ENCODE peak calls at places on chromosome 17, in ten cellular contexts. One of them, this sample, is unnamed.

GRCh38 chr17:58344791-58345157 is 7.2 kb downstream of the SUPT4H1 start:
- DNase-seq in sciatic nerve: no peak
- DNase-seq in NT2/D1: no peak
- DNase-seq in heart right ventricle: no peak
- DNase-seq in HTR-8/SVneo: no peak
- DNase-seq in iris pigment epithelial cell: no peak
- DNase-seq in activated naive CD4-positive, alpha-beta T cell treated with anti-CD3 and anti-CD28 coated beads, Interleukin-2, amount 10 ng/mL, durations not matched to agents 7 days and 5 days: peak; percentile 81
- DNase-seq in epithelial cell of esophagus: no peak
- DNase-seq in A549: no peak
- DNase-seq in ELR: no peak
- DNase-seq in this sample: no peak

GRCh38 chr17:64355536-64356303 is 34.9 kb downstream of the PECAM1 start:
- DNase-seq in iris pigment epithelial cell: peak; percentile 68
- DNase-seq in A549: no peak
- DNase-seq in activated naive CD4-positive, alpha-beta T cell treated with anti-CD3 and anti-CD28 coated beads, Interleukin-2, amount 10 ng/mL, durations not matched to agents 7 days and 5 days: no peak
- DNase-seq in sciatic nerve: no peak
- DNase-seq in heart right ventricle: no peak
- DNase-seq in ELR: peak; percentile 81
- DNase-seq in HTR-8/SVneo: no peak
- DNase-seq in NT2/D1: no peak
- DNase-seq in epithelial cell of esophagus: no peak
- DNase-seq in this sample: peak; percentile 87

GRCh38 chr17:40309031-40309937 is at the start of gene RARA:
- DNase-seq in ELR: no peak
- DNase-seq in NT2/D1: no peak
- DNase-seq in sciatic nerve: peak; percentile 77
- DNase-seq in epithelial cell of esophagus: peak; percentile 69
- DNase-seq in iris pigment epithelial cell: peak; percentile 64
- DNase-seq in activated naive CD4-positive, alpha-beta T cell treated with anti-CD3 and anti-CD28 coated beads, Interleukin-2, amount 10 ng/mL, durations not matched to agents 7 days and 5 days: peak; percentile 35
- DNase-seq in HTR-8/SVneo: no peak
- DNase-seq in heart right ventricle: no peak
- DNase-seq in A549: peak; percentile 77
- DNase-seq in this sample: no peak

GRCh38 chr17:44628234-44629188 is 27.8 kb upstream of the MEIOC start:
- DNase-seq in activated naive CD4-positive, alpha-beta T cell treated with anti-CD3 and anti-CD28 coated beads, Interleukin-2, amount 10 ng/mL, durations not matched to agents 7 days and 5 days: no peak
- DNase-seq in HTR-8/SVneo: no peak
- DNase-seq in iris pigment epithelial cell: no peak
- DNase-seq in ELR: no peak
- DNase-seq in epithelial cell of esophagus: no peak
- DNase-seq in A549: no peak
- DNase-seq in heart right ventricle: peak; percentile 66
- DNase-seq in sciatic nerve: peak; percentile 89
- DNase-seq in NT2/D1: peak; percentile 38
- DNase-seq in this sample: peak; percentile 63

GRCh38 chr17:49523706-49524472 is 28.8 kb downstream of the NGFR start:
- DNase-seq in activated naive CD4-positive, alpha-beta T cell treated with anti-CD3 and anti-CD28 coated beads, Interleukin-2, amount 10 ng/mL, durations not matched to agents 7 days and 5 days: peak; percentile 54
- DNase-seq in NT2/D1: no peak
- DNase-seq in A549: no peak
- DNase-seq in sciatic nerve: peak; percentile 60
- DNase-seq in epithelial cell of esophagus: peak; percentile 96
- DNase-seq in heart right ventricle: no peak
- DNase-seq in ELR: peak; percentile 49
- DNase-seq in iris pigment epithelial cell: no peak
- DNase-seq in HTR-8/SVneo: no peak
- DNase-seq in this sample: no peak

GRCh38 chr17:55770220-55770870 is 19.5 kb downstream of the PCTP start:
- DNase-seq in NT2/D1: no peak
- DNase-seq in iris pigment epithelial cell: peak; percentile 67
- DNase-seq in HTR-8/SVneo: peak; percentile 79
- DNase-seq in epithelial cell of esophagus: peak; percentile 76
- DNase-seq in heart right ventricle: no peak
- DNase-seq in sciatic nerve: no peak
- DNase-seq in A549: peak; percentile 84
- DNase-seq in activated naive CD4-positive, alpha-beta T cell treated with anti-CD3 and anti-CD28 coated beads, Interleukin-2, amount 10 ng/mL, durations not matched to agents 7 days and 5 days: no peak
- DNase-seq in ELR: peak; percentile 88
- DNase-seq in this sample: peak; percentile 78

GRCh38 chr17:70327279-70327678 is 157.9 kb downstream of the KCNJ2 start:
- DNase-seq in ELR: no peak
- DNase-seq in iris pigment epithelial cell: no peak
- DNase-seq in NT2/D1: no peak
- DNase-seq in heart right ventricle: no peak
- DNase-seq in HTR-8/SVneo: no peak
- DNase-seq in A549: no peak
- DNase-seq in epithelial cell of esophagus: no peak
- DNase-seq in activated naive CD4-positive, alpha-beta T cell treated with anti-CD3 and anti-CD28 coated beads, Interleukin-2, amount 10 ng/mL, durations not matched to agents 7 days and 5 days: no peak
- DNase-seq in sciatic nerve: no peak
- DNase-seq in this sample: no peak

GRCh38 chr17:57121308-57122042 is 36.4 kb downstream of the AKAP1 start:
- DNase-seq in A549: peak; percentile 77
- DNase-seq in HTR-8/SVneo: peak; percentile 69
- DNase-seq in sciatic nerve: no peak
- DNase-seq in activated naive CD4-positive, alpha-beta T cell treated with anti-CD3 and anti-CD28 coated beads, Interleukin-2, amount 10 ng/mL, durations not matched to agents 7 days and 5 days: peak; percentile 25
- DNase-seq in NT2/D1: no peak
- DNase-seq in ELR: peak; percentile 58
- DNase-seq in iris pigment epithelial cell: peak; percentile 50
- DNase-seq in epithelial cell of esophagus: peak; percentile 45
- DNase-seq in heart right ventricle: peak; percentile 29
- DNase-seq in this sample: peak; percentile 59

GRCh38 chr17:47669060-47669459 is 19.3 kb downstream of the KPNB1 start:
- DNase-seq in activated naive CD4-positive, alpha-beta T cell treated with anti-CD3 and anti-CD28 coated beads, Interleukin-2, amount 10 ng/mL, durations not matched to agents 7 days and 5 days: no peak
- DNase-seq in NT2/D1: no peak
- DNase-seq in A549: no peak
- DNase-seq in HTR-8/SVneo: no peak
- DNase-seq in epithelial cell of esophagus: no peak
- DNase-seq in sciatic nerve: no peak
- DNase-seq in iris pigment epithelial cell: peak; percentile 11
- DNase-seq in heart right ventricle: no peak
- DNase-seq in ELR: no peak
- DNase-seq in this sample: no peak

GRCh38 chr17:63443053-63443452 is 3.1 kb downstream of the CYB561 start:
- DNase-seq in heart right ventricle: no peak
- DNase-seq in iris pigment epithelial cell: no peak
- DNase-seq in NT2/D1: no peak
- DNase-seq in ELR: no peak
- DNase-seq in sciatic nerve: no peak
- DNase-seq in HTR-8/SVneo: no peak
- DNase-seq in epithelial cell of esophagus: no peak
- DNase-seq in activated naive CD4-positive, alpha-beta T cell treated with anti-CD3 and anti-CD28 coated beads, Interleukin-2, amount 10 ng/mL, durations not matched to agents 7 days and 5 days: no peak
- DNase-seq in A549: no peak
- DNase-seq in this sample: no peak

GRCh38 chr17:41642252-41643156 is 18.1 kb upstream of the KRT17 start:
- DNase-seq in iris pigment epithelial cell: no peak
- DNase-seq in HTR-8/SVneo: no peak
- DNase-seq in ELR: no peak
- DNase-seq in activated naive CD4-positive, alpha-beta T cell treated with anti-CD3 and anti-CD28 coated beads, Interleukin-2, amount 10 ng/mL, durations not matched to agents 7 days and 5 days: no peak
- DNase-seq in NT2/D1: no peak
- DNase-seq in A549: no peak
- DNase-seq in sciatic nerve: no peak
- DNase-seq in epithelial cell of esophagus: peak; percentile 95
- DNase-seq in heart right ventricle: no peak
- DNase-seq in this sample: no peak

GRCh38 chr17:64779344-64780095 is 117.4 kb upstream of the SMURF2 start:
- DNase-seq in epithelial cell of esophagus: no peak
- DNase-seq in sciatic nerve: no peak
- DNase-seq in ELR: no peak
- DNase-seq in iris pigment epithelial cell: no peak
- DNase-seq in HTR-8/SVneo: no peak
- DNase-seq in heart right ventricle: no peak
- DNase-seq in activated naive CD4-positive, alpha-beta T cell treated with anti-CD3 and anti-CD28 coated beads, Interleukin-2, amount 10 ng/mL, durations not matched to agents 7 days and 5 days: no peak
- DNase-seq in A549: no peak
- DNase-seq in NT2/D1: no peak
- DNase-seq in this sample: no peak

GRCh38 chr17:79617304-79617703 is 6.5 kb upstream of the RBFOX3 start:
- DNase-seq in A549: no peak
- DNase-seq in heart right ventricle: no peak
- DNase-seq in activated naive CD4-positive, alpha-beta T cell treated with anti-CD3 and anti-CD28 coated beads, Interleukin-2, amount 10 ng/mL, durations not matched to agents 7 days and 5 days: no peak
- DNase-seq in NT2/D1: no peak
- DNase-seq in iris pigment epithelial cell: no peak
- DNase-seq in epithelial cell of esophagus: no peak
- DNase-seq in ELR: no peak
- DNase-seq in sciatic nerve: peak; percentile 28
- DNase-seq in HTR-8/SVneo: no peak
- DNase-seq in this sample: no peak

GRCh38 chr17:42387663-42388380 is 420 bp downstream of the STAT3 start:
- DNase-seq in heart right ventricle: peak; percentile 36
- DNase-seq in sciatic nerve: peak; percentile 75
- DNase-seq in NT2/D1: no peak
- DNase-seq in HTR-8/SVneo: no peak
- DNase-seq in iris pigment epithelial cell: peak; percentile 27
- DNase-seq in epithelial cell of esophagus: peak; percentile 78
- DNase-seq in A549: no peak
- DNase-seq in activated naive CD4-positive, alpha-beta T cell treated with anti-CD3 and anti-CD28 coated beads, Interleukin-2, amount 10 ng/mL, durations not matched to agents 7 days and 5 days: peak; percentile 56
- DNase-seq in ELR: peak; percentile 58
- DNase-seq in this sample: peak; percentile 46

GRCh38 chr17:64492481-64493109 is 4.3 kb downstream of the POLG2 start:
- DNase-seq in NT2/D1: no peak
- DNase-seq in sciatic nerve: no peak
- DNase-seq in epithelial cell of esophagus: peak; percentile 52
- DNase-seq in heart right ventricle: no peak
- DNase-seq in activated naive CD4-positive, alpha-beta T cell treated with anti-CD3 and anti-CD28 coated beads, Interleukin-2, amount 10 ng/mL, durations not matched to agents 7 days and 5 days: peak; percentile 32
- DNase-seq in ELR: peak; percentile 66
- DNase-seq in HTR-8/SVneo: no peak
- DNase-seq in A549: no peak
- DNase-seq in iris pigment epithelial cell: peak; percentile 36
- DNase-seq in this sample: peak; percentile 38

GRCh38 chr17:1490643-1491405 is 1.7 kb downstream of the MYO1C start:
- DNase-seq in HTR-8/SVneo: peak; percentile 73
- DNase-seq in A549: peak; percentile 80
- DNase-seq in iris pigment epithelial cell: no peak
- DNase-seq in heart right ventricle: peak; percentile 79
- DNase-seq in sciatic nerve: peak; percentile 88
- DNase-seq in ELR: peak; percentile 68
- DNase-seq in activated naive CD4-positive, alpha-beta T cell treated with anti-CD3 and anti-CD28 coated beads, Interleukin-2, amount 10 ng/mL, durations not matched to agents 7 days and 5 days: peak; percentile 83
- DNase-seq in NT2/D1: no peak
- DNase-seq in epithelial cell of esophagus: peak; percentile 45
- DNase-seq in this sample: peak; percentile 40

GRCh38 chr17:82544431-82545070 is 25.0 kb downstream of the FOXK2 start:
- DNase-seq in ELR: no peak
- DNase-seq in sciatic nerve: no peak
- DNase-seq in HTR-8/SVneo: no peak
- DNase-seq in iris pigment epithelial cell: no peak
- DNase-seq in activated naive CD4-positive, alpha-beta T cell treated with anti-CD3 and anti-CD28 coated beads, Interleukin-2, amount 10 ng/mL, durations not matched to agents 7 days and 5 days: no peak
- DNase-seq in A549: no peak
- DNase-seq in epithelial cell of esophagus: no peak
- DNase-seq in NT2/D1: no peak
- DNase-seq in heart right ventricle: peak; percentile 45
- DNase-seq in this sample: no peak

GRCh38 chr17:57294629-57295501 is 38.5 kb downstream of the MSI2 start:
- DNase-seq in iris pigment epithelial cell: peak; percentile 61
- DNase-seq in epithelial cell of esophagus: peak; percentile 15
- DNase-seq in NT2/D1: no peak
- DNase-seq in heart right ventricle: peak; percentile 63
- DNase-seq in HTR-8/SVneo: peak; percentile 61
- DNase-seq in ELR: peak; percentile 71
- DNase-seq in sciatic nerve: no peak
- DNase-seq in A549: peak; percentile 44
- DNase-seq in activated naive CD4-positive, alpha-beta T cell treated with anti-CD3 and anti-CD28 coated beads, Interleukin-2, amount 10 ng/mL, durations not matched to agents 7 days and 5 days: peak; percentile 62
- DNase-seq in this sample: no peak

GRCh38 chr17:27944546-27945332 is 51.6 kb upstream of the LYRM9 start:
- DNase-seq in HTR-8/SVneo: no peak
- DNase-seq in sciatic nerve: no peak
- DNase-seq in epithelial cell of esophagus: peak; percentile 27
- DNase-seq in iris pigment epithelial cell: no peak
- DNase-seq in activated naive CD4-positive, alpha-beta T cell treated with anti-CD3 and anti-CD28 coated beads, Interleukin-2, amount 10 ng/mL, durations not matched to agents 7 days and 5 days: no peak
- DNase-seq in NT2/D1: no peak
- DNase-seq in ELR: no peak
- DNase-seq in A549: no peak
- DNase-seq in heart right ventricle: no peak
- DNase-seq in this sample: no peak

GRCh38 chr17:63150994-63151464 is 185.0 kb downstream of the TANC2 start:
- DNase-seq in sciatic nerve: no peak
- DNase-seq in HTR-8/SVneo: no peak
- DNase-seq in heart right ventricle: no peak
- DNase-seq in NT2/D1: no peak
- DNase-seq in A549: no peak
- DNase-seq in iris pigment epithelial cell: peak; percentile 51
- DNase-seq in activated naive CD4-positive, alpha-beta T cell treated with anti-CD3 and anti-CD28 coated beads, Interleukin-2, amount 10 ng/mL, durations not matched to agents 7 days and 5 days: no peak
- DNase-seq in ELR: no peak
- DNase-seq in epithelial cell of esophagus: no peak
- DNase-seq in this sample: peak; percentile 38

GRCh38 chr17:29046440-29046839 is 3.5 kb downstream of the PIPOX start:
- DNase-seq in sciatic nerve: no peak
- DNase-seq in ELR: no peak
- DNase-seq in NT2/D1: no peak
- DNase-seq in A549: no peak
- DNase-seq in iris pigment epithelial cell: no peak
- DNase-seq in HTR-8/SVneo: no peak
- DNase-seq in activated naive CD4-positive, alpha-beta T cell treated with anti-CD3 and anti-CD28 coated beads, Interleukin-2, amount 10 ng/mL, durations not matched to agents 7 days and 5 days: no peak
- DNase-seq in heart right ventricle: no peak
- DNase-seq in epithelial cell of esophagus: no peak
- DNase-seq in this sample: no peak

GRCh38 chr17:78923660-78924453 is 1.3 kb downstream of the TIMP2 start:
- DNase-seq in heart right ventricle: peak; percentile 47
- DNase-seq in epithelial cell of esophagus: peak; percentile 72
- DNase-seq in A549: peak; percentile 93
- DNase-seq in ELR: peak; percentile 67
- DNase-seq in activated naive CD4-positive, alpha-beta T cell treated with anti-CD3 and anti-CD28 coated beads, Interleukin-2, amount 10 ng/mL, durations not matched to agents 7 days and 5 days: peak; percentile 77
- DNase-seq in sciatic nerve: peak; percentile 87
- DNase-seq in NT2/D1: no peak
- DNase-seq in HTR-8/SVneo: no peak
- DNase-seq in iris pigment epithelial cell: no peak
- DNase-seq in this sample: no peak

GRCh38 chr17:77515227-77515626 is 374.5 kb downstream of the SEC14L1 start:
- DNase-seq in sciatic nerve: no peak
- DNase-seq in heart right ventricle: no peak
- DNase-seq in epithelial cell of esophagus: no peak
- DNase-seq in NT2/D1: no peak
- DNase-seq in iris pigment epithelial cell: no peak
- DNase-seq in activated naive CD4-positive, alpha-beta T cell treated with anti-CD3 and anti-CD28 coated beads, Interleukin-2, amount 10 ng/mL, durations not matched to agents 7 days and 5 days: peak; percentile 14
- DNase-seq in HTR-8/SVneo: no peak
- DNase-seq in A549: no peak
- DNase-seq in ELR: no peak
- DNase-seq in this sample: no peak

GRCh38 chr17:20955437-20956323 is 87.1 kb downstream of the USP22 start:
- DNase-seq in iris pigment epithelial cell: peak; percentile 63
- DNase-seq in epithelial cell of esophagus: peak; percentile 82
- DNase-seq in sciatic nerve: no peak
- DNase-seq in HTR-8/SVneo: no peak
- DNase-seq in NT2/D1: no peak
- DNase-seq in heart right ventricle: no peak
- DNase-seq in A549: no peak
- DNase-seq in ELR: peak; percentile 12
- DNase-seq in activated naive CD4-positive, alpha-beta T cell treated with anti-CD3 and anti-CD28 coated beads, Interleukin-2, amount 10 ng/mL, durations not matched to agents 7 days and 5 days: no peak
- DNase-seq in this sample: peak; percentile 87

GRCh38 chr17:73645050-73645871 is 1.0 kb upstream of the SDK2 start:
- DNase-seq in NT2/D1: no peak
- DNase-seq in heart right ventricle: peak; percentile 31
- DNase-seq in iris pigment epithelial cell: peak; percentile 55
- DNase-seq in epithelial cell of esophagus: peak; percentile 74
- DNase-seq in ELR: no peak
- DNase-seq in activated naive CD4-positive, alpha-beta T cell treated with anti-CD3 and anti-CD28 coated beads, Interleukin-2, amount 10 ng/mL, durations not matched to agents 7 days and 5 days: peak; percentile 64
- DNase-seq in A549: peak; percentile 40
- DNase-seq in HTR-8/SVneo: no peak
- DNase-seq in sciatic nerve: peak; percentile 76
- DNase-seq in this sample: no peak

GRCh38 chr17:60165976-60166375 is 16.2 kb downstream of the CA4 start:
- DNase-seq in sciatic nerve: peak; percentile 21
- DNase-seq in epithelial cell of esophagus: peak; percentile 35
- DNase-seq in iris pigment epithelial cell: no peak
- DNase-seq in ELR: no peak
- DNase-seq in HTR-8/SVneo: no peak
- DNase-seq in A549: no peak
- DNase-seq in NT2/D1: no peak
- DNase-seq in heart right ventricle: no peak
- DNase-seq in activated naive CD4-positive, alpha-beta T cell treated with anti-CD3 and anti-CD28 coated beads, Interleukin-2, amount 10 ng/mL, durations not matched to agents 7 days and 5 days: peak; percentile 26
- DNase-seq in this sample: no peak

GRCh38 chr17:71409137-71409536 is 711.7 kb upstream of the SOX9 start:
- DNase-seq in A549: no peak
- DNase-seq in iris pigment epithelial cell: no peak
- DNase-seq in ELR: no peak
- DNase-seq in activated naive CD4-positive, alpha-beta T cell treated with anti-CD3 and anti-CD28 coated beads, Interleukin-2, amount 10 ng/mL, durations not matched to agents 7 days and 5 days: no peak
- DNase-seq in epithelial cell of esophagus: no peak
- DNase-seq in sciatic nerve: no peak
- DNase-seq in NT2/D1: no peak
- DNase-seq in heart right ventricle: no peak
- DNase-seq in HTR-8/SVneo: no peak
- DNase-seq in this sample: no peak

GRCh38 chr17:55825213-55825612 is 74.4 kb downstream of the PCTP start:
- DNase-seq in HTR-8/SVneo: no peak
- DNase-seq in ELR: peak; percentile 11
- DNase-seq in A549: peak; percentile 13
- DNase-seq in activated naive CD4-positive, alpha-beta T cell treated with anti-CD3 and anti-CD28 coated beads, Interleukin-2, amount 10 ng/mL, durations not matched to agents 7 days and 5 days: no peak
- DNase-seq in NT2/D1: no peak
- DNase-seq in epithelial cell of esophagus: peak; percentile 48
- DNase-seq in heart right ventricle: no peak
- DNase-seq in iris pigment epithelial cell: no peak
- DNase-seq in sciatic nerve: no peak
- DNase-seq in this sample: no peak

This sample was measured in cardiac fibroblast.